ENCODE peak calls at places on chromosomes 4 and X, in five cellular contexts. C, V, Q, E and T are unnamed samples.

GRCh38 chr4:84309191-84309590 is 189.9 kb downstream of the NKX6-1 start:
- DNase-seq in C (no peak), V (no peak), Q (no peak), E (no peak), T (no peak)

GRCh38 chr4:52606766-52607165 is 52.3 kb downstream of the USP46 start:
- DNase-seq in C (no peak), V (peak), Q (no peak), E (no peak), T (peak)

GRCh38 chr4:3500111-3500510 is 32.1 kb downstream of the LRPAP1 start:
- DNase-seq in C (no peak), V (no peak), Q (no peak), E (no peak), T (no peak)

GRCh38 chr4:185573651-185574199 is 38.4 kb upstream of the PDLIM3 start:
- DNase-seq in C (no peak), V (peak), Q (peak), E (no peak), T (no peak)

GRCh38 chrX:37986893-37987292 is 19.5 kb upstream of the SYTL5 start:
- DNase-seq in C (no peak), V (no peak), Q (no peak), E (no peak), T (peak)

GRCh38 chr4:154626793-154627484 is 14.5 kb upstream of the FGG start:
- DNase-seq in C (no peak), V (no peak), Q (peak), E (no peak), T (no peak)

GRCh38 chrX:153774576-153775292 is 6.1 kb upstream of the SRPK3 start:
- DNase-seq in C (no peak), V (no peak), Q (peak), E (no peak), T (no peak)

GRCh38 chrX:51825432-51825831 is 68.0 kb upstream of the MAGED1 start:
- DNase-seq in C (no peak), V (no peak), Q (no peak), E (no peak), T (no peak)

GRCh38 chr4:107896158-107896645 is 35.1 kb upstream of the CYP2U1 start:
- DNase-seq in C (peak), V (peak), Q (no peak), E (no peak), T (peak)

GRCh38 chr4:75235359-75235951 is 278.7 kb downstream of the RCHY1 start:
- DNase-seq in C (no peak), V (no peak), Q (no peak), E (no peak), T (no peak)

GRCh38 chr4:170949084-170949483 is 859.3 kb upstream of the AADAT start:
- DNase-seq in C (no peak), V (no peak), Q (peak), E (no peak), T (no peak)

GRCh38 chrX:153474718-153475117 is 4.3 kb upstream of the HAUS7 start:
- DNase-seq in C (no peak), V (no peak), Q (no peak), E (no peak), T (no peak)

GRCh38 chrX:154526901-154527675 is 11.1 kb upstream of the FAM3A start:
- DNase-seq in C (no peak), V (peak), Q (peak), E (peak), T (no peak)

GRCh38 chr4:99300934-99301333 is 10.1 kb upstream of the ADH1A start:
- DNase-seq in C (peak), V (peak), Q (no peak), E (peak), T (peak)

GRCh38 chr4:108213308-108213707 is 44.6 kb upstream of the LEF1 start:
- DNase-seq in C (no peak), V (no peak), Q (no peak), E (no peak), T (no peak)

GRCh38 chr4:150242820-150243458 is 164.7 kb downstream of the DCLK2 start:
- DNase-seq in C (no peak), V (no peak), Q (peak), E (no peak), T (no peak)

GRCh38 chr4:25970691-25971427 is 56.8 kb downstream of the SMIM20 start:
- DNase-seq in C (no peak), V (no peak), Q (no peak), E (no peak), T (no peak)

GRCh38 chr4:110735691-110736090 is 112.8 kb upstream of the PITX2 start:
- DNase-seq in C (no peak), V (no peak), Q (peak), E (no peak), T (no peak)

GRCh38 chr4:70583952-70584834 is 7.9 kb upstream of the AMBN start:
- DNase-seq in C (no peak), V (peak), Q (no peak), E (no peak), T (no peak)

GRCh38 chrX:17441965-17442364 is 67.0 kb downstream of the NHS start:
- DNase-seq in C (peak), V (no peak), Q (no peak), E (no peak), T (no peak)

GRCh38 chr4:83083925-83084475 is 30.5 kb downstream of the PLAC8 start:
- DNase-seq in C (no peak), V (no peak), Q (no peak), E (no peak), T (no peak)

GRCh38 chr4:72505314-72505744 is 63.7 kb downstream of the ADAMTS3 start:
- DNase-seq in C (no peak), V (peak), Q (peak), E (no peak), T (peak)
- TF ChIP-seq CTCF in C (peak), V (peak), Q (peak), E (peak), T (peak)

GRCh38 chr4:56048621-56049427 is 100.1 kb downstream of the CEP135 start:
- DNase-seq in C (no peak), V (no peak), Q (peak), E (no peak), T (no peak)
- H3K4me3 ChIP-seq in C (peak), V (peak), Q (peak), E (peak), T (peak)

GRCh38 chr4:148034821-148035220 is 302.9 kb downstream of the ARHGAP10 start:
- DNase-seq in C (no peak), V (no peak), Q (no peak), E (no peak), T (no peak)
- TF ChIP-seq CTCF in C (no peak), V (no peak), Q (no peak), E (no peak), T (no peak)

GRCh38 chrX:82458207-82458754 is 1049.8 kb upstream of the POU3F4 start:
- DNase-seq in C (no peak), V (no peak), Q (no peak), E (no peak), T (no peak)
- H3K4me3 ChIP-seq in C (no peak), V (no peak), Q (no peak), E (no peak), T (no peak)